ENCODE peak calls at places on chromosomes 6 and 20, in seven cellular contexts. D is left ventricle myocardium inferior, S is B cell, U is neural crest cell, H is left lung, N is endothelial cell, J is ovary. X is an unnamed sample.

GRCh38 chr6:14211596-14211961 is 94.0 kb downstream of the CD83 start:
- DNase-seq in D (peak), S (no peak), U (no peak), H (peak), N (no peak), J (peak), X (no peak)

GRCh38 chr20:57103146-57103800 is 163.2 kb downstream of the BMP7 start:
- DNase-seq in D (no peak), S (no peak), U (no peak), H (no peak), N (no peak), J (no peak), X (no peak)

GRCh38 chr6:31737315-31738047 is 1.2 kb upstream of the CLIC1 start:
- DNase-seq in D (no peak), S (no peak), U (no peak), H (no peak), N (peak), J (no peak), X (no peak)

GRCh38 chr6:18477301-18477941 is 90.3 kb downstream of the RNF144B start:
- DNase-seq in D (no peak), S (peak), U (no peak), H (no peak), N (no peak), J (no peak), X (no peak)

GRCh38 chr6:16769986-16770376 is 8.7 kb upstream of the ATXN1 start:
- DNase-seq in D (no peak), S (no peak), U (no peak), H (no peak), N (no peak), J (no peak), X (no peak)

GRCh38 chr6:25179051-25179778 is 100.0 kb upstream of the CARMIL1 start:
- DNase-seq in D (no peak), S (no peak), U (no peak), H (no peak), N (no peak), J (no peak), X (no peak)

GRCh38 chr6:26195376-26195923 is 108.2 kb downstream of the HFE start:
- DNase-seq in D (peak), S (peak), U (peak), H (peak), N (peak), J (peak), X (no peak)

GRCh38 chr6:4620284-4621228 is 155.6 kb upstream of the CDYL start:
- DNase-seq in D (no peak), S (no peak), U (no peak), H (no peak), N (no peak), J (no peak), X (no peak)

GRCh38 chr20:63160641-63161175 is 55.2 kb downstream of the YTHDF1 start:
- DNase-seq in D (no peak), S (no peak), U (no peak), H (no peak), N (no peak), J (no peak), X (no peak)

GRCh38 chr6:75481936-75482593 is 11.5 kb downstream of the FILIP1 start:
- DNase-seq in D (no peak), S (no peak), U (no peak), H (no peak), N (no peak), J (no peak), X (no peak)

GRCh38 chr6:169271158-169271936 is 17.7 kb upstream of the THBS2 start:
- DNase-seq in D (no peak), S (no peak), U (no peak), H (no peak), N (no peak), J (no peak), X (no peak)

GRCh38 chr6:136059308-136059707 is 190.8 kb downstream of the MTFR2 start:
- DNase-seq in D (peak), S (no peak), U (no peak), H (no peak), N (no peak), J (no peak), X (no peak)

GRCh38 chr6:158560787-158561246 is 926 bp downstream of the TMEM181 start:
- DNase-seq in D (no peak), S (no peak), U (no peak), H (no peak), N (no peak), J (no peak), X (no peak)

GRCh38 chr6:77466055-77467028 is 3.1 kb upstream of the HTR1B start:
- DNase-seq in D (peak), S (peak), U (peak), H (peak), N (peak), J (peak), X (no peak)

GRCh38 chr6:10465633-10466499 is 51.0 kb upstream of the TFAP2A start:
- DNase-seq in D (no peak), S (no peak), U (peak), H (no peak), N (peak), J (no peak), X (no peak)

GRCh38 chr20:60477958-60478357 is 519.7 kb downstream of the CDH26 start:
- DNase-seq in D (peak), S (no peak), U (no peak), H (no peak), N (no peak), J (no peak), X (no peak)

GRCh38 chr6:85641916-85642773 is 541 bp downstream of the SYNCRIP start:
- DNase-seq in D (peak), S (peak), U (peak), H (peak), N (peak), J (peak), X (peak)

GRCh38 chr20:35039146-35039545 is 53.5 kb downstream of the TRPC4AP start:
- DNase-seq in D (no peak), S (no peak), U (no peak), H (peak), N (no peak), J (no peak), X (no peak)

GRCh38 chr6:170236131-170236851 is 54.6 kb downstream of the DLL1 start:
- DNase-seq in D (peak), S (no peak), U (no peak), H (peak), N (no peak), J (no peak), X (no peak)

GRCh38 chr6:41187924-41188886 is 12.7 kb downstream of the TREML2 start:
- DNase-seq in D (no peak), S (peak), U (no peak), H (no peak), N (no peak), J (no peak), X (no peak)

GRCh38 chr20:58150772-58151171 is 77.7 kb downstream of the ANKRD60 start:
- DNase-seq in D (no peak), S (no peak), U (no peak), H (no peak), N (peak), J (no peak), X (no peak)

GRCh38 chr6:6665505-6665904 is 77.0 kb downstream of the LY86 start:
- DNase-seq in D (no peak), S (no peak), U (no peak), H (no peak), N (no peak), J (no peak), X (no peak)

GRCh38 chr6:148891027-148891783 is 144.4 kb downstream of the UST start:
- DNase-seq in D (no peak), S (no peak), U (no peak), H (no peak), N (no peak), J (no peak), X (no peak)

GRCh38 chr20:58693226-58694006 is 816 bp downstream of the NPEPL1 start:
- DNase-seq in D (peak), S (no peak), U (no peak), H (no peak), N (no peak), J (peak), X (no peak)

GRCh38 chr6:31356946-31357466 is at the start of gene HLA-B:
- DNase-seq in D (peak), S (peak), U (no peak), H (peak), N (no peak), J (peak), X (peak)

GRCh38 chr20:4666001-4666470 is 55.7 kb upstream of the PRND start:
- DNase-seq in D (no peak), S (no peak), U (no peak), H (no peak), N (no peak), J (no peak), X (no peak)

GRCh38 chr6:81859884-81860283 is 107.4 kb upstream of the TENT5A start:
- DNase-seq in D (peak), S (no peak), U (no peak), H (no peak), N (no peak), J (peak), X (no peak)

GRCh38 chr6:21586760-21587181 is 6.8 kb upstream of the SOX4 start:
- DNase-seq in D (no peak), S (no peak), U (no peak), H (no peak), N (no peak), J (no peak), X (no peak)

GRCh38 chr6:33727126-33727525 is 15.6 kb upstream of the UQCC2 start:
- DNase-seq in D (no peak), S (no peak), U (no peak), H (no peak), N (no peak), J (no peak), X (no peak)

GRCh38 chr6:90895299-90896164 is 308.7 kb upstream of the MAP3K7 start:
- DNase-seq in D (no peak), S (no peak), U (no peak), H (no peak), N (no peak), J (no peak), X (no peak)

GRCh38 chr6:75287424-75287823 is 2.8 kb upstream of the TMEM30A start:
- DNase-seq in D (no peak), S (no peak), U (no peak), H (no peak), N (no peak), J (no peak), X (no peak)

GRCh38 chr6:98779618-98780017 is 54.8 kb upstream of the POU3F2 start:
- DNase-seq in D (no peak), S (no peak), U (no peak), H (no peak), N (no peak), J (no peak), X (no peak)

GRCh38 chr6:1615651-1616420 is 6.1 kb downstream of the FOXC1 start:
- DNase-seq in D (no peak), S (no peak), U (no peak), H (no peak), N (no peak), J (no peak), X (no peak)

GRCh38 chr6:123564363-123564762 is 72.4 kb downstream of the TRDN start:
- DNase-seq in D (no peak), S (no peak), U (no peak), H (no peak), N (no peak), J (no peak), X (no peak)

GRCh38 chr6:71291991-71292390 is 3.4 kb downstream of the OGFRL1 start:
- DNase-seq in D (no peak), S (no peak), U (no peak), H (no peak), N (no peak), J (no peak), X (no peak)

DNA sequence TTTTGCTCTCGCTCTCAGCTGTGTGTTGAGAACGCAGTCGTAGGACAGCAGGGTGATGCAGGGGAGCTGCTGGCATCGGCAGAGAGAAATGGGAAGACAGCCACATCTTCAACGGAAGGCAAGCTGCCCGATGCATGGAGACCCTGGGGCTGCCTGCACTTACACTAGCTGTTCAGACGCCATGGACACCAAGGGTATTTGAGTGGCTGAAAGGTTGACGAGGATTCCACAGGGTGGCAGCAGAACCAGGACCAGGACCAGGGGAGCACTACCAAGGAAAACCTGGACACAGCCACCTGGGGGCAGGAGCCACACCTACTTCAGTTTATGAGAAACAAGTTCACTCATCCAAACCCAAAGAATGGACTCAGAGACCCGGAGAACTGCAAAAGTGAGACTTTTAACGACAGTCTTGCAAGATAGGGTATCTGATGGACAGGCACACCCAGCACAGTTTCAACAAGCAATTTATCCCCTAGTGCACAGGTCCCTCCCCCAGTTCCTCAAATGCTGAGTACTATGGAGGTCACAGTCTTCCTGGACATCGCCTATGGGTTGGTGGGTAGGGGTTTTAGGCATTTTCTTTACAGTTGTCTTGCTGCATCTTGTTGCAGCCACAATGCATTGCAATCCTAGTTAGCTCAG is 56.3 kb upstream of the ENTPD6 start:
- DNase-seq in D (no peak), S (no peak), U (no peak), H (no peak), N (no peak), J (no peak), X (no peak)
- TF ChIP-seq CTCF in D (peak), S (no peak), U (no peak), H (no peak), N (no peak), J (no peak), X (no peak)

GRCh38 chr6:65776332-65776731 is 69.3 kb upstream of the EYS start:
- DNase-seq in D (no peak), S (no peak), U (no peak), H (no peak), N (no peak), J (no peak), X (no peak)
- TF ChIP-seq CTCF in D (no peak), S (no peak), U (peak), H (no peak), N (no peak), J (no peak), X (no peak)

GRCh38 chr6:66423047-66423446 is 716.0 kb upstream of the EYS start:
- DNase-seq in D (no peak), S (no peak), U (no peak), H (no peak), N (no peak), J (no peak), X (no peak)

GRCh38 chr6:66418906-66419305 is 711.9 kb upstream of the EYS start:
- DNase-seq in D (no peak), S (no peak), U (no peak), H (no peak), N (no peak), J (no peak), X (no peak)

GRCh38 chr6:66421570-66421969 is 714.5 kb upstream of the EYS start:
- DNase-seq in D (no peak), S (no peak), U (peak), H (no peak), N (peak), J (no peak), X (no peak)
- TF ChIP-seq CTCF in D (no peak), S (no peak), U (peak), H (no peak), N (no peak), J (no peak), X (no peak)

GRCh38 chr6:46220351-46221220 is 49.8 kb upstream of the ENPP5 start:
- DNase-seq in D (no peak), S (no peak), U (no peak), H (no peak), N (no peak), J (no peak), X (no peak)
- TF ChIP-seq CTCF in D (no peak), S (no peak), U (no peak), H (no peak), N (no peak), J (no peak), X (no peak)

GRCh38 chr6:163577404-163577803 is 162.9 kb downstream of the QKI start:
- DNase-seq in D (no peak), S (no peak), U (no peak), H (no peak), N (no peak), J (no peak), X (no peak)

GRCh38 chr6:163579111-163579879 is 164.8 kb downstream of the QKI start:
- DNase-seq in D (peak), S (no peak), U (no peak), H (no peak), N (no peak), J (no peak), X (no peak)

GRCh38 chr6:163580311-163581030 is 166.0 kb downstream of the QKI start:
- DNase-seq in D (no peak), S (no peak), U (no peak), H (no peak), N (no peak), J (no peak), X (no peak)

GRCh38 chr6:163583558-163583957 is 169.0 kb downstream of the QKI start:
- DNase-seq in D (no peak), S (no peak), U (no peak), H (no peak), N (no peak), J (no peak), X (no peak)

DNA sequence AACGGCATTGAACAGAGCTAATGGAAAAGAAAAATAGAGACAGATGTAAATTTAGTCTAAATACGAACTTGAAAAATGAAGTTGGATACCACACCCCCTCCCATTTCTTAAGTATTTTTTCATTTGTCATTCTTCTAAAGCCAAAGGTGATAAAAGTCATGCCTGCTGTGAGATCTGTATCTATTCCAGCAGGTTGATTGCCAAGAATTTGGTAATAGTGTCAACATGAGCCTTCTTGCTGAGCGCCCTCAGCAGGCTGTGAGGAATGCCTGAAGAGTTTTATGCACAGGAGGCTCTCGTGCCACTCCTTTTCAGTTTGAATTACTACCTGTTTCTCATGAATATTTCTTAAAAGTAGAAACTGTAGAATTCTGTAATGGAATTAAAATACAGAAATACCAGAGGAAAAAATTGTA is 165.4 kb downstream of the QKI start:
- DNase-seq in D (no peak), S (no peak), U (no peak), H (no peak), N (no peak), J (no peak), X (no peak)
- TF ChIP-seq CTCF in D (no peak), S (no peak), U (no peak), H (no peak), N (no peak), J (no peak), X (no peak)

GRCh38 chr6:56246941-56247653 is at the start of gene COL21A1:
- DNase-seq in D (peak), S (no peak), U (peak), H (peak), N (peak), J (peak), X (no peak)
- TF ChIP-seq CTCF in D (peak), S (no peak), U (peak), H (no peak), N (no peak), J (no peak), X (no peak)

GRCh38 chr6:44113396-44113795 is 13.9 kb downstream of the MRPL14 start:
- DNase-seq in D (no peak), S (no peak), U (no peak), H (no peak), N (no peak), J (no peak), X (no peak)
- TF ChIP-seq CTCF in D (no peak), S (no peak), U (peak), H (no peak), N (peak), J (no peak), X (no peak)